ENCODE peak calls at places on chromosomes 11 and 22, in five cellular contexts. G, C, X, E and P are unnamed samples.

GRCh38 chr22:35498026-35498425 is 42.6 kb upstream of the RASD2 start:
- DNase-seq in G (no peak), C (no peak), X (no peak), E (no peak), P (no peak)

GRCh38 chr11:2929880-2930704 is 872 bp upstream of the PHLDA2 start:
- DNase-seq in G (peak), C (peak), X (no peak), E (no peak), P (no peak)

GRCh38 chr11:62577046-62577708 is 3.5 kb upstream of the EEF1G start:
- DNase-seq in G (no peak), C (no peak), X (no peak), E (no peak), P (no peak)

GRCh38 chr11:3134651-3135490 is 30.2 kb downstream of the OSBPL5 start:
- DNase-seq in G (no peak), C (no peak), X (no peak), E (no peak), P (peak)

GRCh38 chr11:119975561-119976152 is 162.3 kb downstream of the TRIM29 start:
- DNase-seq in G (no peak), C (no peak), X (no peak), E (no peak), P (no peak)

GRCh38 chr11:60988658-60989057 is 17.2 kb downstream of the CD6 start:
- DNase-seq in G (no peak), C (no peak), X (no peak), E (no peak), P (no peak)

GRCh38 chr22:49971232-49972162 is 10.9 kb downstream of the PIM3 start:
- DNase-seq in G (peak), C (peak), X (peak), E (no peak), P (peak)

GRCh38 chr11:95559899-95560298 is 229.7 kb downstream of the FAM76B start:
- DNase-seq in G (no peak), C (no peak), X (no peak), E (no peak), P (no peak)

GRCh38 chr11:66888282-66888681 is 31.4 kb downstream of the LRFN4 start:
- DNase-seq in G (no peak), C (no peak), X (no peak), E (no peak), P (no peak)

GRCh38 chr11:116729501-116730240 is 43.1 kb downstream of the BUD13 start:
- DNase-seq in G (no peak), C (no peak), X (no peak), E (no peak), P (no peak)

GRCh38 chr22:47817380-47817779 is 1054.9 kb downstream of the TBC1D22A start:
- DNase-seq in G (no peak), C (no peak), X (no peak), E (no peak), P (no peak)

GRCh38 chr11:92703431-92703830 is 266.0 kb upstream of the MTNR1B start:
- DNase-seq in G (no peak), C (no peak), X (no peak), E (no peak), P (no peak)

GRCh38 chr11:69671734-69672465 is 3.3 kb downstream of the LTO1 start:
- DNase-seq in G (no peak), C (no peak), X (no peak), E (no peak), P (no peak)

GRCh38 chr11:72831521-72832300 is 17.5 kb downstream of the ATG16L2 start:
- DNase-seq in G (peak), C (peak), X (peak), E (no peak), P (peak)

GRCh38 chr11:15565846-15566245 is 451.1 kb downstream of the INSC start:
- DNase-seq in G (no peak), C (no peak), X (no peak), E (no peak), P (no peak)

GRCh38 chr11:67437082-67437821 is at the start of gene PTPRCAP:
- DNase-seq in G (peak), C (peak), X (peak), E (peak), P (peak)